ENCODE peak calls at places on chromosome 6, in four cellular contexts. One of them, this sample, is unnamed.

GRCh38 chr6:81439417-81439816 is 313.1 kb downstream of the TENT5A start:
- DNase-seq in Panc1: no peak
- DNase-seq in HepG2: no peak
- DNase-seq in HCT116: no peak
- DNase-seq in this sample: no peak

GRCh38 chr6:39941138-39941537 is 6.9 kb upstream of the MOCS1 start:
- DNase-seq in Panc1: no peak
- DNase-seq in HCT116: no peak
- DNase-seq in HepG2: no peak
- DNase-seq in this sample: no peak

GRCh38 chr6:47484616-47485015 is 7.0 kb downstream of the CD2AP start:
- DNase-seq in Panc1: no peak
- DNase-seq in HCT116: peak; percentile 22
- DNase-seq in HepG2: no peak
- DNase-seq in this sample: no peak

GRCh38 chr6:20569000-20569610 is 34.8 kb downstream of the CDKAL1 start:
- DNase-seq in HCT116: no peak
- DNase-seq in HepG2: no peak
- DNase-seq in Panc1: no peak
- DNase-seq in this sample: no peak

GRCh38 chr6:154410619-154411044 is 54.0 kb upstream of the IPCEF1 start:
- DNase-seq in HCT116: peak; percentile 66
- DNase-seq in HepG2: peak; percentile 48
- DNase-seq in Panc1: peak; percentile 72
- DNase-seq in this sample: no peak

GRCh38 chr6:87731818-87732661 is 30.0 kb upstream of the AKIRIN2 start:
- DNase-seq in Panc1: peak; percentile 92
- DNase-seq in HepG2: peak; percentile 86
- DNase-seq in HCT116: peak; percentile 76
- DNase-seq in this sample: peak; percentile 51

GRCh38 chr6:17525637-17526036 is 74.5 kb upstream of the FAM8A1 start:
- DNase-seq in Panc1: no peak
- DNase-seq in HCT116: no peak
- DNase-seq in HepG2: no peak
- DNase-seq in this sample: no peak

GRCh38 chr6:37015532-37015931 is 10.1 kb downstream of the FGD2 start:
- DNase-seq in HepG2: no peak
- DNase-seq in Panc1: no peak
- DNase-seq in HCT116: no peak
- DNase-seq in this sample: no peak

GRCh38 chr6:52976591-52977035 is 18.5 kb downstream of the GSTA4 start:
- DNase-seq in Panc1: no peak
- DNase-seq in HCT116: no peak
- DNase-seq in HepG2: no peak
- DNase-seq in this sample: no peak

GRCh38 chr6:79947191-79948173 is at the start of gene ELOVL4:
- DNase-seq in HepG2: no peak
- DNase-seq in HCT116: no peak
- DNase-seq in Panc1: no peak
- DNase-seq in this sample: no peak

GRCh38 chr6:39669117-39669690 is 56.0 kb downstream of the KIF6 start:
- DNase-seq in HCT116: no peak
- DNase-seq in HepG2: peak; percentile 30
- DNase-seq in Panc1: no peak
- DNase-seq in this sample: no peak

GRCh38 chr6:46575530-46575929 is 77.1 kb downstream of the CYP39A1 start:
- DNase-seq in HCT116: no peak
- DNase-seq in HepG2: no peak
- DNase-seq in Panc1: no peak
- DNase-seq in this sample: no peak

GRCh38 chr6:52571099-52571755 is 5.6 kb downstream of the TRAM2 start:
- DNase-seq in HCT116: no peak
- DNase-seq in HepG2: no peak
- DNase-seq in Panc1: no peak
- DNase-seq in this sample: no peak

GRCh38 chr6:68024570-68025269 is 610.4 kb upstream of the ADGRB3 start:
- DNase-seq in HepG2: no peak
- DNase-seq in Panc1: no peak
- DNase-seq in HCT116: no peak
- DNase-seq in this sample: no peak

GRCh38 chr6:161103475-161103874 is 111.9 kb downstream of the MAP3K4 start:
- DNase-seq in Panc1: no peak
- DNase-seq in HCT116: no peak
- DNase-seq in HepG2: no peak
- DNase-seq in this sample: no peak

GRCh38 chr6:31776563-31776960 is 566 bp downstream of the VWA7 start:
- DNase-seq in Panc1: no peak
- DNase-seq in HCT116: no peak
- DNase-seq in HepG2: no peak
- DNase-seq in this sample: no peak

GRCh38 chr6:78500299-78501089 is 366.9 kb upstream of the IRAK1BP1 start:
- DNase-seq in HepG2: no peak
- DNase-seq in Panc1: no peak
- DNase-seq in HCT116: no peak
- DNase-seq in this sample: no peak

GRCh38 chr6:35973670-35974222 is 50.7 kb downstream of the SLC26A8 start:
- DNase-seq in HCT116: no peak
- DNase-seq in Panc1: no peak
- DNase-seq in HepG2: peak; percentile 93
- DNase-seq in this sample: peak; percentile 67

GRCh38 chr6:141248056-141248799 is 884.5 kb upstream of the GJE1 start:
- DNase-seq in Panc1: no peak
- DNase-seq in HepG2: no peak
- DNase-seq in HCT116: no peak
- DNase-seq in this sample: no peak

GRCh38 chr6:34909484-34909883 is 20.4 kb downstream of the ANKS1A start:
- DNase-seq in HepG2: no peak
- DNase-seq in Panc1: no peak
- DNase-seq in HCT116: no peak
- DNase-seq in this sample: no peak

GRCh38 chr6:105932440-105932839 is 153.7 kb upstream of the PRDM1 start:
- DNase-seq in HepG2: no peak
- DNase-seq in HCT116: no peak
- DNase-seq in Panc1: no peak
- DNase-seq in this sample: no peak

GRCh38 chr6:45327956-45328522 is at the start of gene RUNX2:
- DNase-seq in Panc1: no peak
- DNase-seq in HCT116: no peak
- DNase-seq in HepG2: no peak
- DNase-seq in this sample: no peak

GRCh38 chr6:16523550-16524379 is 237.5 kb downstream of the ATXN1 start:
- DNase-seq in HepG2: no peak
- DNase-seq in Panc1: no peak
- DNase-seq in HCT116: no peak
- DNase-seq in this sample: no peak

GRCh38 chr6:90297866-90298381 is 1.3 kb upstream of the BACH2 start:
- DNase-seq in HepG2: no peak
- DNase-seq in Panc1: no peak
- DNase-seq in HCT116: no peak
- DNase-seq in this sample: no peak

GRCh38 chr6:163438940-163439335 is 24.4 kb downstream of the QKI start:
- DNase-seq in Panc1: no peak
- DNase-seq in HepG2: peak; percentile 49
- DNase-seq in HCT116: no peak
- DNase-seq in this sample: peak; percentile 42

GRCh38 chr6:169722362-169723199 is 1.7 kb downstream of the PHF10 start:
- DNase-seq in Panc1: no peak
- DNase-seq in HepG2: peak; percentile 81
- DNase-seq in HCT116: no peak
- DNase-seq in this sample: peak; percentile 68

GRCh38 chr6:26327450-26328264 is 37.3 kb upstream of the BTN3A2 start:
- DNase-seq in Panc1: no peak
- DNase-seq in HepG2: peak; percentile 88
- DNase-seq in HCT116: peak; percentile 89
- DNase-seq in this sample: no peak

GRCh38 chr6:166775180-166775922 is 148.3 kb upstream of the RPS6KA2 start:
- DNase-seq in Panc1: peak; percentile 47
- DNase-seq in HepG2: peak; percentile 75
- DNase-seq in HCT116: peak; percentile 51
- DNase-seq in this sample: peak; percentile 82

GRCh38 chr6:130927305-130927704 is 100.1 kb downstream of the SMLR1 start:
- DNase-seq in HCT116: peak; percentile 54
- DNase-seq in Panc1: no peak
- DNase-seq in HepG2: peak; percentile 54
- DNase-seq in this sample: peak; percentile 34

GRCh38 chr6:79601020-79601609 is 30.0 kb upstream of the SH3BGRL2 start:
- DNase-seq in HCT116: no peak
- DNase-seq in Panc1: peak; percentile 39
- DNase-seq in HepG2: peak; percentile 42
- DNase-seq in this sample: no peak

GRCh38 chr6:34174846-34175399 is 29.0 kb upstream of the GRM4 start:
- DNase-seq in HCT116: no peak
- DNase-seq in HepG2: no peak
- DNase-seq in Panc1: no peak
- DNase-seq in this sample: no peak

DNA sequence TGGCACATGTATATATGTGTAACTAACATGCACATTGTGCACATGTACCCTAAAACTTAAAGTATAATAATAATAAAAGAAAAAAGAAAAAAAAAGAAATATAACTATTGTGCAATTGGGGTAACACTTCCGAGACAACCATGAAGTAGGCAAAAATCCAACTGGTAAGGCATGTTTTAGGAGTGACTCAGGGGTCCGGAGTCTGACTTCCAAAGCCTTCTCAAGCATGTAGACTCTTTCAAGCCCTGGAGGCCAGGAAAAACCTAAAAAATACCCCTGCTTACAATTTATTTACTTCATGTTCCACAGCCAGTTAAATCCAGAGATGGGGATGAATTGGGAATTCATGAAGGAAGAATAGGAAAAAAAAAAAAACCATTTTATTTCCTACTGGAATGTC is 161.3 kb upstream of the PHACTR1 start:
- DNase-seq in HepG2: no peak
- DNase-seq in Panc1: no peak
- DNase-seq in HCT116: no peak
- DNase-seq in this sample: no peak
- TF ChIP-seq TCF7L2 in HepG2: no peak
- TF ChIP-seq TCF7L2 in Panc1: no peak
- TF ChIP-seq TCF7L2 in HCT116: no peak
- TF ChIP-seq TCF7L2 in this sample: no peak

DNA sequence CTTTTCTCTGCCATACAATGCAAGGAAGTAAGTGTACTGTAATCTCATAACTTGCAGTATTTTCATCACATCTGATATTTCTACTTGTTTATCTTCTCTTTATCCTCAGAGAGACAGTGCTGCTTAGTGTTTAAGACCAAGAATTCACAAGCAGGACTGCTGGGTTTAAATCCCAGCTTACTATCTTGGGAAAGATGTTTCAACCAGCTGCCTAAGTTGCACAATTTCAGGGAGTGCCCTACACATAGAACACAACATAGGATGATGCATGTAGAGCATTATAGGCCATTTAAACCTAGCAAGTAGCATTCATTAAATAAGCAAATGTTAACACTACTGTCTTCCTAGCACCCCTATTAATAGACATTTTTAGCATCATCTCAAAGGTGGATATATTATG is 205.2 kb upstream of the CEP162 start:
- DNase-seq in Panc1: no peak
- DNase-seq in HCT116: no peak
- DNase-seq in HepG2: no peak
- DNase-seq in this sample: no peak
- TF ChIP-seq TCF7L2 in Panc1: no peak
- TF ChIP-seq TCF7L2 in HCT116: no peak
- TF ChIP-seq TCF7L2 in HepG2: no peak
- TF ChIP-seq TCF7L2 in this sample: no peak

GRCh38 chr6:139777202-139777970 is 402.9 kb upstream of the CITED2 start:
- DNase-seq in Panc1: no peak
- DNase-seq in HepG2: no peak
- DNase-seq in HCT116: no peak
- DNase-seq in this sample: peak; percentile 25

GRCh38 chr6:139778113-139778512 is 403.7 kb upstream of the CITED2 start:
- DNase-seq in Panc1: no peak
- DNase-seq in HCT116: no peak
- DNase-seq in HepG2: no peak
- DNase-seq in this sample: no peak

GRCh38 chr6:139779988-139780774 is 405.7 kb upstream of the CITED2 start:
- DNase-seq in HCT116: no peak
- DNase-seq in HepG2: no peak
- DNase-seq in Panc1: no peak
- DNase-seq in this sample: no peak

GRCh38 chr6:139776051-139776450 is 401.6 kb upstream of the CITED2 start:
- DNase-seq in Panc1: no peak
- DNase-seq in HCT116: no peak
- DNase-seq in HepG2: peak; percentile 61
- DNase-seq in this sample: no peak

GRCh38 chr6:139778688-139779087 is 404.2 kb upstream of the CITED2 start:
- DNase-seq in HepG2: no peak
- DNase-seq in HCT116: no peak
- DNase-seq in Panc1: no peak
- DNase-seq in this sample: no peak
- TF ChIP-seq TCF7L2 in HepG2: no peak
- TF ChIP-seq TCF7L2 in HCT116: no peak
- TF ChIP-seq TCF7L2 in Panc1: no peak
- TF ChIP-seq TCF7L2 in this sample: no peak

GRCh38 chr6:2396292-2396691 is 150.9 kb upstream of the GMDS start:
- DNase-seq in Panc1: no peak
- DNase-seq in HCT116: no peak
- DNase-seq in HepG2: no peak
- DNase-seq in this sample: no peak

GRCh38 chr6:2396856-2397640 is 151.6 kb upstream of the GMDS start:
- DNase-seq in HepG2: no peak
- DNase-seq in Panc1: no peak
- DNase-seq in HCT116: no peak
- DNase-seq in this sample: no peak
- TF ChIP-seq TCF7L2 in HepG2: no peak
- TF ChIP-seq TCF7L2 in Panc1: no peak
- TF ChIP-seq TCF7L2 in HCT116: no peak
- TF ChIP-seq TCF7L2 in this sample: no peak

DNA sequence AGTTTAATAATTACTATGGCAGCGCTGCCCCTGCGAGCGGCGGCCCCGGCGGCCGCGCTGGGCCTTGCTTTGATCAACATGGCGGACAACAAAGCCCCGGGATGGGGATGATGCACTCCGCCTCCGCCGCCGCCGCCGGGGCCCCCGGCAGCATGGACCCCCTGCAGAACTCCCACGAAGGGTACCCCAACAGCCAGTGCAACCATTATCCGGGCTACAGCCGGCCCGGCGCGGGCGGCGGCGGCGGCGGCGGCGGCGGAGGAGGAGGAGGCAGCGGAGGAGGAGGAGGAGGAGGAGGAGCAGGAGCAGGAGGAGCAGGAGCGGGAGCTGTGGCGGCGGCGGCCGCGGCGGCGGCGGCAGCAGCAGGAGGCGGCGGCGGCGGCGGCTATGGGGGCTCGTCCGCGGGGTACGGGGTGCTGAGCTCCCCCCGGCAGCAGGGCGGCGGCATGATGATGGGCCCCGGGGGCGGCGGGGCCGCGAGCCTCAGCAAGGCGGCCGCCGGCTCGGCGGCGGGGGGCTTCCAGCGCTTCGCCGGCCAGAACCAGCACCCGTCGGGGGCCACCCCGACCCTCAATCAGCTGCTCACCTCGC is 1.5 kb downstream of the ARID1B start:
- DNase-seq in HepG2: peak; percentile 34
- DNase-seq in Panc1: no peak
- DNase-seq in HCT116: no peak
- DNase-seq in this sample: peak; percentile 71
- TF ChIP-seq TCF7L2 in HepG2: no peak
- TF ChIP-seq TCF7L2 in Panc1: peak; percentile 82
- TF ChIP-seq TCF7L2 in HCT116: peak; percentile 60
- TF ChIP-seq TCF7L2 in this sample: no peak